ENCODE peak calls at places on chromosomes 6 and 20, in seven cellular contexts. G, Q, R, S, C, X and W are unnamed samples.

GRCh38 chr6:160154471-160154870 is 32.9 kb downstream of the SLC22A1 start:
- DNase-seq in R (no peak), S (no peak), X (no peak), C (no peak), G (no peak), Q (no peak), W (no peak)

GRCh38 chr6:148109732-148110131 is 232.9 kb upstream of the SASH1 start:
- DNase-seq in X (no peak), R (no peak), S (no peak), Q (no peak), G (no peak), C (no peak), W (no peak)

GRCh38 chr6:47787620-47788497 is 6.0 kb downstream of the OPN5 start:
- DNase-seq in G (peak; percentile 91), Q (peak; percentile 33), S (peak; percentile 20), C (peak; percentile 15), X (peak; percentile 26), R (peak; percentile 58), W (peak; percentile 22)

GRCh38 chr20:46702447-46703203 is 6.8 kb upstream of the SLC2A10 start:
- DNase-seq in Q (no peak), S (no peak), R (no peak), X (no peak), C (no peak), G (no peak), W (no peak)

GRCh38 chr6:14074723-14075503 is 42.7 kb upstream of the CD83 start:
- DNase-seq in C (no peak), G (peak; percentile 24), S (no peak), X (no peak), R (peak; percentile 66), Q (no peak), W (no peak)

GRCh38 chr6:159169193-159169555 is at the start of gene FNDC1:
- DNase-seq in R (no peak), Q (no peak), C (no peak), G (peak; percentile 21), S (peak; percentile 74), X (no peak), W (peak; percentile 74)

GRCh38 chr6:91667596-91667995 is 1080.7 kb upstream of the MAP3K7 start:
- DNase-seq in R (no peak), G (no peak), Q (no peak), C (no peak), X (no peak), S (no peak), W (no peak)

GRCh38 chr20:53738039-53738944 is 144.7 kb upstream of the ZNF217 start:
- DNase-seq in R (peak; percentile 94), C (no peak), G (peak; percentile 69), Q (peak; percentile 49), S (no peak), X (no peak), W (no peak)

GRCh38 chr6:144953552-144954240 is 668.6 kb downstream of the UTRN start:
- DNase-seq in G (peak; percentile 32), C (no peak), Q (no peak), X (no peak), S (no peak), R (peak; percentile 59), W (no peak)

GRCh38 chr6:29872791-29873190 is 45.2 kb downstream of the HLA-G start:
- DNase-seq in C (no peak), S (no peak), R (no peak), G (no peak), Q (no peak), X (no peak), W (no peak)

GRCh38 chr6:105608711-105609374 is 206.0 kb upstream of the PREP start:
- DNase-seq in X (no peak), G (no peak), Q (no peak), R (peak; percentile 95), S (no peak), C (no peak), W (no peak)

GRCh38 chr20:64107736-64108457 is 532 bp upstream of the NPBWR2 start:
- DNase-seq in X (peak; percentile 1), Q (peak; percentile 82), R (no peak), S (peak; percentile 1), G (no peak), C (no peak), W (peak; percentile 34)

GRCh38 chr6:139979021-139979721 is 604.7 kb upstream of the CITED2 start:
- DNase-seq in X (no peak), G (no peak), S (no peak), C (no peak), R (no peak), Q (no peak), W (no peak)

GRCh38 chr20:57124800-57125399 is 141.5 kb downstream of the BMP7 start:
- DNase-seq in C (no peak), S (no peak), R (no peak), G (no peak), Q (no peak), X (no peak), W (no peak)

GRCh38 chr6:31574106-31575061 is 981 bp upstream of the TNF start:
- DNase-seq in Q (no peak), C (no peak), R (no peak), S (no peak), G (no peak), X (no peak), W (no peak)

GRCh38 chr6:127342296-127342945 is 988 bp downstream of the ECHDC1 start:
- DNase-seq in Q (no peak), C (no peak), X (no peak), S (no peak), R (peak; percentile 56), G (no peak), W (no peak)

GRCh38 chr6:170136541-170137175 is 154.2 kb downstream of the DLL1 start:
- DNase-seq in C (no peak), G (no peak), R (no peak), S (no peak), Q (no peak), X (no peak), W (no peak)

GRCh38 chr6:107108201-107108890 is 7.0 kb downstream of the BEND3 start:
- DNase-seq in G (peak; percentile 57), C (no peak), X (no peak), S (no peak), Q (peak; percentile 48), R (peak; percentile 45), W (no peak)

GRCh38 chr6:37059344-37060194 is 54.1 kb downstream of the FGD2 start:
- DNase-seq in G (peak; percentile 94), S (no peak), C (no peak), Q (peak; percentile 20), X (no peak), R (peak; percentile 97), W (no peak)

GRCh38 chr6:164570791-164571190 is 738.6 kb downstream of the C6orf118 start:
- DNase-seq in C (no peak), X (no peak), Q (no peak), R (no peak), S (no peak), G (no peak), W (no peak)

GRCh38 chr6:79946773-79947190 is 571 bp downstream of the ELOVL4 start:
- DNase-seq in Q (no peak), R (peak; percentile 40), C (no peak), X (no peak), G (peak; percentile 34), S (no peak), W (peak; percentile 16)

GRCh38 chr6:154962751-154963150 is 32.4 kb upstream of the TIAM2 start:
- DNase-seq in Q (no peak), S (no peak), R (peak; percentile 94), X (no peak), C (no peak), G (peak; percentile 17), W (no peak)

GRCh38 chr6:43274916-43275597 is 23.0 kb upstream of the SLC22A7 start:
- DNase-seq in S (no peak), Q (no peak), X (peak; percentile 20), G (no peak), R (no peak), C (peak; percentile 4), W (peak; percentile 55)

GRCh38 chr6:73942581-73942980 is 246.6 kb downstream of the CD109 start:
- DNase-seq in X (no peak), Q (no peak), R (peak; percentile 12), S (no peak), G (no peak), C (no peak), W (no peak)

GRCh38 chr6:115898246-115898645 is 162.4 kb downstream of the FRK start:
- DNase-seq in X (no peak), Q (no peak), G (no peak), R (peak; percentile 9), C (no peak), S (no peak), W (no peak)

GRCh38 chr6:33885121-33886057 is 81.6 kb upstream of the MLN start:
- DNase-seq in Q (no peak), R (peak; percentile 21), C (no peak), X (no peak), G (peak; percentile 69), S (no peak), W (no peak)

GRCh38 chr20:6920991-6921613 is 153.6 kb downstream of the BMP2 start:
- DNase-seq in X (no peak), S (no peak), R (no peak), Q (no peak), G (peak; percentile 6), C (no peak), W (no peak)

GRCh38 chr6:139779988-139780774 is 405.7 kb upstream of the CITED2 start:
- DNase-seq in X (no peak), C (no peak), Q (no peak), S (no peak), R (no peak), G (no peak), W (no peak)

GRCh38 chr20:33602826-33603590 is 59.1 kb upstream of the C20orf144 start:
- DNase-seq in G (no peak), S (no peak), R (peak; percentile 40), C (no peak), Q (no peak), X (no peak), W (no peak)

GRCh38 chr6:122568865-122569264 is 41.3 kb upstream of the PKIB start:
- DNase-seq in S (no peak), G (no peak), Q (no peak), C (no peak), X (no peak), R (no peak), W (no peak)

GRCh38 chr6:168355716-168356522 is 36.3 kb upstream of the DACT2 start:
- DNase-seq in Q (no peak), S (no peak), X (no peak), R (peak; percentile 15), C (no peak), G (peak; percentile 62), W (no peak)

GRCh38 chr6:160973856-160974255 is 17.7 kb upstream of the MAP3K4 start:
- DNase-seq in G (no peak), S (no peak), R (no peak), X (no peak), Q (no peak), C (no peak), W (no peak)

GRCh38 chr6:8029243-8029870 is 34.8 kb downstream of the BLOC1S5 start:
- DNase-seq in C (no peak), G (no peak), S (no peak), X (no peak), R (peak; percentile 14), Q (no peak), W (no peak)

GRCh38 chr6:170243791-170244291 is 47.0 kb downstream of the DLL1 start:
- DNase-seq in C (no peak), Q (no peak), S (no peak), X (no peak), R (peak; percentile 18), G (no peak), W (no peak)

GRCh38 chr6:84150680-84151079 is 76.8 kb downstream of the CEP162 start:
- DNase-seq in C (no peak), R (peak; percentile 87), G (peak; percentile 16), X (no peak), S (no peak), Q (no peak), W (no peak)

GRCh38 chr20:20407891-20408805 is 40.2 kb downstream of the INSM1 start:
- DNase-seq in G (no peak), Q (no peak), C (no peak), X (no peak), S (no peak), R (peak; percentile 12), W (no peak)

GRCh38 chr6:26243742-26244141 is 121.3 kb upstream of the BTN3A2 start:
- DNase-seq in C (no peak), R (no peak), Q (no peak), X (no peak), G (no peak), S (no peak), W (no peak)

GRCh38 chr6:96391776-96392175 is 129.8 kb upstream of the UFL1 start:
- DNase-seq in S (no peak), R (no peak), C (no peak), X (no peak), Q (no peak), G (no peak), W (no peak)